ENCODE peak calls at places on chromosomes 5 and 9, in four cellular contexts. S is psoas muscle, A is esophagus muscularis mucosa, N is fibroblast of lung. B is an unnamed sample. For H3K27me3, the result is how much of the 10 kb centered on the place peaks cover.

GRCh38 chr5:139669681-139670368 is 21.7 kb downstream of the CXXC5 start:
- DNase-seq in S (no peak), A (no peak), N (no peak), B (no peak)

GRCh38 chr5:138523406-138523805 is 19.6 kb downstream of the ETF1 start:
- DNase-seq in S (no peak), A (no peak), N (no peak), B (no peak)

GRCh38 chr5:164013077-164013670 is 507.8 kb downstream of the MAT2B start:
- DNase-seq in S (peak), A (no peak), N (peak), B (no peak)

GRCh38 chr9:3177362-3177761 is 333.5 kb upstream of the PUM3 start:
- DNase-seq in S (no peak), A (peak), N (no peak), B (no peak)

GRCh38 chr9:26935847-26936246 is 11.2 kb downstream of the PLAA start:
- DNase-seq in S (no peak), A (no peak), N (no peak), B (no peak)

GRCh38 chr9:131633491-131634031 is 88.2 kb downstream of the PRRT1B start:
- DNase-seq in S (no peak), A (no peak), N (peak), B (no peak)

GRCh38 chr5:138903113-138903789 is 28.1 kb upstream of the LRRTM2 start:
- DNase-seq in S (no peak), A (no peak), N (peak), B (no peak)

GRCh38 chr5:57327934-57328333 is 154.1 kb downstream of the GPBP1 start:
- DNase-seq in S (no peak), A (no peak), N (peak), B (no peak)

GRCh38 chr5:26942481-26942880 is 95.9 kb downstream of the CDH9 start:
- DNase-seq in S (no peak), A (no peak), N (peak), B (no peak)

GRCh38 chr9:126702501-126703329 is 89.0 kb downstream of the LMX1B start:
- DNase-seq in S (no peak), A (no peak), N (no peak), B (no peak)

GRCh38 chr5:73379435-73379834 is 69.1 kb downstream of the FOXD1 start:
- DNase-seq in S (no peak), A (no peak), N (no peak), B (no peak)

GRCh38 chr5:73376618-73377170 is 71.9 kb downstream of the FOXD1 start:
- DNase-seq in S (no peak), A (no peak), N (peak), B (no peak)

GRCh38 chr5:73378070-73378469 is 70.5 kb downstream of the FOXD1 start:
- DNase-seq in S (no peak), A (no peak), N (no peak), B (no peak)

GRCh38 chr5:73380052-73380451 is 68.5 kb downstream of the FOXD1 start:
- DNase-seq in S (no peak), A (no peak), N (peak), B (no peak)

DNA sequence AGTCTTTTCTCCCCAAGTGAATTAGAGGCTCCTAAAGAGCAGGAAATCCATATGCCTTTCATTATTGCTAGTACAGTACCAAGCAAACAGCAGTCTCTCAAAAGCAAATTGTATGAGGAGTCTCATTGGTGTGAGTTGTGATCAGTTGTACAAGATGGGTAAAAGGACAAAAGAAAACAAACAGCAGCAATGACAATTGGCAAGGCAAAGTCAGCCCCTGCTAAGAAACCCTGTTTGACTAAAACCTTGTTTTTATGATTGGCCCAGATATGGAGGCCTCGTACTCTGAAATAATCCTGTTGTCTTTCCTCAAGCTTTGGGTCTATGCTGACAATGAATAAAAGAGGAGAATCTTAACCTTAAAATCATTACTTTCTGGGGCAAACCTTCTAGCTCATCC is 69.8 kb downstream of the FOXD1 start:
- DNase-seq in S (no peak), A (no peak), N (no peak), B (no peak)
- H3K27me3 ChIP-seq in S (under half), A (under half), N (under half), B (under half)

GRCh38 chr9:124504530-124505005 is 2.6 kb downstream of the NR5A1 start:
- DNase-seq in S (no peak), A (no peak), N (no peak), B (no peak)
- H3K27me3 ChIP-seq in S (under half), A (half or more), N (under half), B (under half)

DNA sequence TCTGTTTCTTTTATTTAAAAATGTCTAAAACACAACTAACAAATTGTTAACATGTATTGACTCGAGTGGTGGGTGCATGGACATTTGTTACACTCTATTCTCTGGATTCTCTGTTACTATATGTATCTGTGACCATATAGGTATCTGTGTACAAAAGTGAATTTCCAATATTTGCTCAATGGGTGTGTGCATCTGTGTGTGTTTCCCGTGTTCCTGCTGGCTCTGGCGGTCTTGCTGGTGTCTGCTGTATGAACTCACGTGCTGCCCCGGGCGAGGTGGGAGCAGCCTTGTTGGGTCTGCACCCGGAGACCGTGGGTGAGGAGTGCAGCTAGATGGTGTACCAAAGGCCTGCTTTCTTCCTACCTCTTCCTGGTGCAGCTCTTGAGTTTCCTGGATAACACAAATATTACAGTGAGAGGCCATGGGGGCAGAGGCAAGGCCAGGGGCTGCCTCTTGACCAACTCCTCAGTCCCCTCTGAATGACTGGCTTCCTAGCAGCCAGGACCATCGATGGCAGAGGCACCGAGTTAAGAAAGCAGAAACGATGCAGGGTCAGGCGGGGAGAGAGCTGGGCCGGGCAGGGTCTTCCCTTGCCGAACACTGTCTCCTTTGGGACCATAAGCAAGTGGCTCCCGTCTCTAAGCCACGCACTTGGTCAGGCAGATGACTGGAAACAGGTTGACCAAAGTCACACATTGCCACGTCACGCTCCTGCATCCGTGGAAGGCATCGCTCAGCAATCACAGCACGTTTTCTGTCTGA is 49.5 kb downstream of the LHX2 start:
- DNase-seq in S (no peak), A (no peak), N (no peak), B (no peak)
- H3K27me3 ChIP-seq in S (under half), A (under half), N (under half), B (under half)

GRCh38 chr9:124008307-124008854 is 3.2 kb upstream of the LHX2 start:
- DNase-seq in S (no peak), A (no peak), N (no peak), B (no peak)
- H3K27me3 ChIP-seq in S (half or more), A (half or more), N (half or more), B (under half)

DNA sequence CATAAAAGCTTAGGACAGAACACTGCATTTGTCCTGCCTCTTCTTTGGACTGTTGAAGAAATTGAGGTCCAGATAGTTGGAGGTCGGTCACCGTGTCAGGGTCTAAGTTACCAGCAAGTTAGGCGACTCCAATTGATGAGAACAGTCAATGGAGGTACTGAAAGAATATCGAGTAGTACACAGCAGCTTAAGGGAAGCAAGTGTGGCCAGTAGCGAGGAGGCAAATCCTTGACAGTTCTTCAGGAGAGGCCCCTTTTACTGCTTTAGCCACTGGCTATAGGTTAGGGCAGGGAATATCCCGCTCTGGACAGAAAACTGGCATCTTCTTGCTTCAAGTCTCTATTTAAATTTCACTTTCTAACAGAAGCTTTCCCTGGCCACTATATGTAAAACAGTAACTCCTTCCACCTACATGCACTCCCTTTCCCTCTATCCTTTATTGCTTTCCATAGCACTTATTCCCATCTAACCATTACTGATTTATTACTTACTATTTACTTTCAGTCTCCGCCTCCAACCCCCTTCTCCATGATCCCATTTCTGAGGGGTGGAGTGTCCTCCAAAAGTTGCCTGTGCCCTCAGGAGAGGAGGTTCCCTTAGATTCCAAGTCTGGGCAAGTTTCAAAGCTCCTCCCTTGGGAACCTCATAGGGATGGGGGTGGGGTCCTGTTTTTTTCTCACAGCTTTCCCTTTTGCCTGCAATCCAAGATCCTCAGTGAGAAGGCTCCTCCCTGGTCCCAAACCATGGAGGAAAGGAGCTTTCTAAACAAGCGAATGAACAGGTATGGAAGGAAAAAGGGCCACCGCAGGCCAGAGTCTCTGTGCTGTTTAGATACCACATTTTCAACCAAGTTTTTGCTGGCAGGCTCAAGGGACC is 4.1 kb upstream of the PRDM6 start:
- DNase-seq in S (no peak), A (no peak), N (no peak), B (no peak)
- H3K27me3 ChIP-seq in S (under half), A (under half), N (under half), B (under half)

GRCh38 chr9:122232907-122233306 is 4.2 kb upstream of the LHX6 start:
- DNase-seq in S (no peak), A (no peak), N (no peak), B (no peak)
- H3K27me3 ChIP-seq in S (under half), A (under half), N (under half), B (under half)

GRCh38 chr5:133607451-133607850 is 4.9 kb downstream of the FSTL4 start:
- DNase-seq in S (no peak), A (peak), N (no peak), B (no peak)

GRCh38 chr5:133610489-133611356 is 1.6 kb downstream of the FSTL4 start:
- DNase-seq in S (peak), A (peak), N (peak), B (no peak)

GRCh38 chr5:133603711-133604110 is 8.6 kb downstream of the FSTL4 start:
- DNase-seq in S (no peak), A (peak), N (no peak), B (no peak)

GRCh38 chr5:133605323-133605722 is 7.0 kb downstream of the FSTL4 start:
- DNase-seq in S (no peak), A (peak), N (no peak), B (no peak)

DNA sequence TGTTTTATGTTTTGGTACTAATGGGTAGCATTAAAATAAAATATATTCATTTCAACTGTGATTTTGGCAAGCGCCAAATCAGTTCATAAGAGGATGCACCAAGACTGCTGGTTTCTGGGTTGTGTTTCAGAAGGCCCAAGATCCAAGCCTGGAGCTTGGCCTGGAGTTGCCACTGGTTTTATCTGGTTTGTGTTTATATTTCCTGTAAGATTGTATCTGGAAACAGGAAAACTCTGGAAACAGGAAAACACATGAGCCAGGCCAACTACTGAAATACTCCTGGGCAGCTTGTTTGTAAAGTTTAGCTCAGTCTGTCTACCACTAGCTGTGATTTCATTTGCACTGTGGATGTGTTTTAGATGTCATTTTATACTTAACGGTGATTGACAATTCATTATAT is 5.5 kb downstream of the FSTL4 start:
- DNase-seq in S (no peak), A (no peak), N (no peak), B (no peak)
- H3K27me3 ChIP-seq in S (under half), A (under half), N (under half), B (under half)

B was measured in vagina.